ENCODE peak calls at places on chromosome 15, in nine cellular contexts. J is breast epithelium; E is naive thymus-derived CD4-positive, alpha-beta T cell; N is body of pancreas; C is K562; W is ovary; M is psoas muscle; V is CD8-positive, alpha-beta memory T cell; K is mesenchymal stem cell. A is an unnamed sample. For H3K4me1, the result is how much of the 10 kb centered on the place peaks cover.

GRCh38 chr15:34853001-34853758 is 57.8 kb upstream of the ACTC1 start:
- DNase-seq in J (no peak), E (no peak), N (no peak), C (no peak), W (no peak), M (no peak), V (no peak), K (peak), A (no peak)

GRCh38 chr15:67838789-67839332 is 984 bp downstream of the RNU6-1 start:
- DNase-seq in J (no peak), E (no peak), N (peak), C (no peak), W (peak), M (peak), V (no peak), K (peak), A (no peak)

GRCh38 chr15:35427091-35427490 is 118.9 kb downstream of the DPH6 start:
- DNase-seq in J (no peak), E (no peak), N (no peak), C (no peak), W (no peak), M (no peak), V (no peak), K (peak), A (no peak)

GRCh38 chr15:39578851-39579486 is 1.9 kb upstream of the THBS1 start:
- DNase-seq in J (no peak), E (no peak), N (no peak), C (no peak), W (no peak), M (no peak), V (no peak), K (peak), A (no peak)

GRCh38 chr15:40421246-40422157 is 15.9 kb downstream of the IVD start:
- DNase-seq in J (peak), E (peak), N (peak), C (peak), W (peak), M (peak), V (peak), K (peak), A (peak)

GRCh38 chr15:81948142-81948709 is 97.6 kb downstream of the MEX3B start:
- DNase-seq in J (no peak), E (no peak), N (no peak), C (peak), W (no peak), M (no peak), V (no peak), K (no peak), A (no peak)

GRCh38 chr15:59206623-59207183 is at the start of gene LDHAL6B:
- DNase-seq in J (no peak), E (no peak), N (no peak), C (peak), W (no peak), M (no peak), V (no peak), K (no peak), A (no peak)

GRCh38 chr15:83290236-83290635 is 5.8 kb upstream of the BNC1 start:
- DNase-seq in J (no peak), E (no peak), N (no peak), C (no peak), W (no peak), M (no peak), V (no peak), K (no peak), A (no peak)

GRCh38 chr15:84734794-84735479 is 13.5 kb upstream of the ZNF592 start:
- DNase-seq in J (peak), E (peak), N (peak), C (peak), W (no peak), M (no peak), V (peak), K (peak), A (peak)

GRCh38 chr15:92184679-92185230 is 208.9 kb upstream of the ST8SIA2 start:
- DNase-seq in J (no peak), E (no peak), N (no peak), C (no peak), W (no peak), M (no peak), V (no peak), K (no peak), A (no peak)

GRCh38 chr15:32659340-32659831 is 17.9 kb downstream of the SCG5 start:
- DNase-seq in J (no peak), E (no peak), N (peak), C (no peak), W (no peak), M (peak), V (no peak), K (peak), A (no peak)

GRCh38 chr15:78369161-78369560 is 29.0 kb downstream of the CRABP1 start:
- DNase-seq in J (no peak), E (no peak), N (no peak), C (no peak), W (no peak), M (no peak), V (no peak), K (no peak), A (no peak)

GRCh38 chr15:73954188-73955145 is 28.2 kb downstream of the LOXL1 start:
- DNase-seq in J (peak), E (no peak), N (no peak), C (no peak), W (no peak), M (no peak), V (no peak), K (no peak), A (no peak)

GRCh38 chr15:28118531-28118930 is 19.4 kb upstream of the OCA2 start:
- DNase-seq in J (no peak), E (no peak), N (no peak), C (no peak), W (no peak), M (no peak), V (no peak), K (no peak), A (no peak)

GRCh38 chr15:65516997-65517865 is at the start of gene DPP8:
- DNase-seq in J (peak), E (peak), N (peak), C (peak), W (peak), M (peak), V (peak), K (peak), A (peak)

GRCh38 chr15:45631831-45632230 is 3.0 kb upstream of the SQOR start:
- DNase-seq in J (no peak), E (no peak), N (no peak), C (no peak), W (no peak), M (no peak), V (no peak), K (peak), A (no peak)

GRCh38 chr15:61621146-61621545 is 392.0 kb upstream of the RORA start:
- DNase-seq in J (no peak), E (no peak), N (peak), C (peak), W (no peak), M (peak), V (no peak), K (no peak), A (no peak)

DNA sequence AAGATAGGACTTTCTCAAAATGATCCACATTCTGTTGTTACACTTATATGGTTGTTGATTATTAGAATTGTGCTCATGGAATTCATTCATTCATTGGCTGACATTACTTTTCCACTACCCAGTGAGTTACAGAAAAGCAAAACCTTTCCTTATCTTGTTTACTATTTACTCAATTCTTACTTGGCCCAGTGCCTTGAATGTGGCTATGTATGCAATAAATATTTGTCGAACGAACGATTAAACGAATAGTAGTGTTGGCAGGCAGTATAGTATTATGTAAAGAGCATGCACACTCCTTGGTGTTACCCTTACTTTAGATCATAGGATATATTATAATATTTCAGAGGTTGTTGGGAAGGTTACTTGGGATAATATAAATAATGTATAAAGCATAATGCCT is 31.0 kb downstream of the CTDSPL2 start:
- DNase-seq in J (no peak), E (no peak), N (no peak), C (no peak), W (no peak), M (no peak), V (no peak), K (peak), A (no peak)
- H3K27ac ChIP-seq in J (no peak), E (no peak), N (no peak), C (no peak), W (no peak), M (no peak), V (no peak), K (no peak), A (no peak)

DNA sequence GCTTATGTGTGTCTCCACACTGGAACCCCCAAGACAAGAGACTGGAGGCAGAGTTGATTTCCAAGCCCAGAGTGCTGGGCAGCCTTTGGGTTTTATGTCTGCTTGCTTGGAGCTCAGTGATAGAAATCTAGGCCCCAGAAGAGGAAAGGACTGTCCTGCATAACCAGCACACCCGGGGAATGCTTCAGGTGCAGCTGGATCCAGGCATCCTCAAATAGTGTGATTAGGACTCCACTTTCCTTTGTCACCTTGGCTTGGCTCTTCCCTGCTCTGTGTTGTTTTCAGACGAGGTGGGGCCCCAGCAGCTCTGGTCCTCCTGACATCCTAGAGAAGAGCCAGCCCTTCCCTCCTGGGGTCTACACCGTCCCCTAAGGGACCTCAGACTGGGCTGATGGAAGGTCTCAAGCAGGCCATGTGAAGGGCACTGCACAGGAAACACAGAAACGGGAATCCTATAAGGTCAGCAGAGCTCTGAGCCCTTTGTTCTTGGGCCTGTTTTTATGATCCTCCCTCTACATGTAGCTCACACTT is 143.7 kb downstream of the TJP1 start:
- DNase-seq in J (no peak), E (no peak), N (no peak), C (no peak), W (no peak), M (no peak), V (no peak), K (no peak), A (no peak)
- H3K4me1 ChIP-seq in J (under half), E (under half), N (under half), C (under half), W (under half), M (under half), V (under half), K (under half), A (under half)

GRCh38 chr15:42705336-42705735 is 31.6 kb downstream of the CDAN1 start:
- DNase-seq in J (no peak), E (no peak), N (no peak), C (no peak), W (no peak), M (no peak), V (no peak), K (no peak), A (no peak)

GRCh38 chr15:42704492-42704926 is 32.4 kb downstream of the CDAN1 start:
- DNase-seq in J (peak), E (peak), N (peak), C (peak), W (peak), M (peak), V (peak), K (peak), A (peak)

GRCh38 chr15:42707068-42707467 is 29.9 kb downstream of the CDAN1 start:
- DNase-seq in J (no peak), E (no peak), N (no peak), C (no peak), W (no peak), M (no peak), V (no peak), K (no peak), A (no peak)

GRCh38 chr15:42710662-42711061 is 26.3 kb downstream of the CDAN1 start:
- DNase-seq in J (no peak), E (no peak), N (no peak), C (no peak), W (no peak), M (no peak), V (no peak), K (no peak), A (no peak)

DNA sequence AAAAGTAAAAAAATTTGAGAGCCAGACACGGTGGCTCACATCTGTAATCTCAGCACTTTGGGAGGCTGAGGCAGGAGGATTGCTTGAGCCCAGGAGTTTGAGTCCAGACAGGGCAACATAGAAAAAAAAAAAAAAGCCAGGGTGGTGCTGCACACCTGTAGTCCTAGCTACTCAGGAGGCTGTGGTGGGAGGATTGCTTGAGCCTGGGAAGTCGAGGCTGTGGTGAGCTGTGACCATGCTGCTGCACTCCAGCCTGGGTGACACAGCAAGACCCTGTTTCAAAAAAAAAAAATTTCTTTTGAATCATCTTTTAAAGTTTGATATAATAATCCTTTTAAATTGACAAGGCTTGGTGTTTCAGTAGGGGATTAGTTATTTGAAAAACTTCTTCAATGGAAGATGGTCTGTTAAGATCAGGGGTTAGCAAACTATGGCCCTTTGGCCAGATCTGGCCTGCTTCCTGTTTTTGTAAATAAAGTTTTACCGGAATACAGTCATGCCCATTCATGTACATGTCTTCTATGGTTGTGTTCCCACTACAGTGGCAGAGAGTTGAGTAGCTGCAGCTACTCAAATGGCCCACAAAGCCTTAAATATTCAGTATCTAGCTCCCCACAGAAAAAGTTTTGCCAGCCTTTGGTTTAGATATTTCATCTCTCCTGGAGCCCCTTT is 28.9 kb downstream of the CDAN1 start:
- DNase-seq in J (no peak), E (no peak), N (no peak), C (no peak), W (no peak), M (no peak), V (no peak), K (no peak), A (no peak)
- H3K27ac ChIP-seq in J (peak), E (no peak), N (no peak), C (no peak), W (no peak), M (no peak), V (no peak), K (no peak), A (no peak)

GRCh38 chr15:31256385-31257265 is 70.0 kb upstream of the KLF13 start:
- DNase-seq in J (no peak), E (no peak), N (no peak), C (no peak), W (no peak), M (no peak), V (no peak), K (no peak), A (no peak)
- H3K4me1 ChIP-seq in J (under half), E (under half), N (under half), C (under half), W (under half), M (under half), V (under half), K (under half), A (under half)

GRCh38 chr15:49855917-49856637 is 235.2 kb downstream of the DTWD1 start:
- DNase-seq in J (no peak), E (no peak), N (no peak), C (no peak), W (no peak), M (no peak), V (no peak), K (peak), A (no peak)
- H3K27ac ChIP-seq in J (peak), E (no peak), N (no peak), C (no peak), W (no peak), M (no peak), V (no peak), K (no peak), A (no peak)

A was measured in DND-41.